ENCODE peak calls at places on chromosomes 4 and X, in six cellular contexts. O, G, E, N, L and K are unnamed samples.
A peak's percentile ranks its signal among the peaks of the same experiment; 100 is the strongest.

GRCh38 chrX:110944793-110945466 is 149.3 kb upstream of the CHRDL1 start:
- DNase-seq in L (no peak), O (no peak), E (peak; percentile 53), N (no peak), G (peak; percentile 58), K (no peak)

GRCh38 chrX:68365356-68365755 is 67.9 kb downstream of the OPHN1 start:
- DNase-seq in O (no peak), L (no peak), G (no peak), E (no peak), N (no peak), K (no peak)

GRCh38 chrX:13742397-13743176 is 8.0 kb downstream of the OFD1 start:
- DNase-seq in G (no peak), E (no peak), N (peak; percentile 21), O (no peak), L (peak; percentile 91), K (no peak)

GRCh38 chr4:28062562-28062961 is 1201.9 kb downstream of the STIM2 start:
- DNase-seq in E (no peak), N (no peak), O (no peak), L (no peak), G (no peak), K (no peak)

GRCh38 chr4:139153411-139154133 is 23.4 kb downstream of the ELF2 start:
- DNase-seq in O (no peak), E (no peak), L (no peak), N (peak; percentile 86), G (no peak), K (no peak)

GRCh38 chr4:158768577-158769174 is at the start of gene FNIP2:
- DNase-seq in O (peak; percentile 65), L (no peak), G (peak; percentile 98), E (peak; percentile 84), N (peak; percentile 56), K (peak; percentile 86)

GRCh38 chr4:82770607-82771006 is 28.0 kb downstream of the SCD5 start:
- DNase-seq in N (no peak), E (no peak), O (no peak), G (peak; percentile 40), L (no peak), K (no peak)

GRCh38 chr4:575281-576141 is 584 bp downstream of the TMEM271 start:
- DNase-seq in L (no peak), G (peak; percentile 68), E (peak; percentile 85), O (no peak), N (no peak), K (no peak)

GRCh38 chrX:31233941-31234496 is 162.2 kb upstream of the FTHL17 start:
- DNase-seq in N (no peak), O (no peak), G (no peak), E (no peak), L (no peak), K (no peak)

GRCh38 chr4:148530114-148530513 is 87.9 kb upstream of the NR3C2 start:
- DNase-seq in L (no peak), O (no peak), E (no peak), N (no peak), G (no peak), K (no peak)

GRCh38 chr4:118765399-118765798 is 70.5 kb downstream of the SEC24D start:
- DNase-seq in G (no peak), N (no peak), E (no peak), L (no peak), O (peak; percentile 17), K (peak; percentile 64)

GRCh38 chrX:20252392-20253231 is 14.1 kb downstream of the RPS6KA3 start:
- DNase-seq in G (peak; percentile 35), O (peak; percentile 10), E (peak; percentile 82), L (no peak), N (peak; percentile 35), K (peak; percentile 42)

GRCh38 chrX:49919617-49920016 is 2.8 kb upstream of the CLCN5 start:
- DNase-seq in L (no peak), E (peak; percentile 61), N (peak; percentile 9), O (peak; percentile 8), G (peak; percentile 56), K (peak; percentile 47)

GRCh38 chr4:159105761-159106243 is 2.9 kb downstream of the RAPGEF2 start:
- DNase-seq in G (no peak), E (no peak), O (no peak), N (peak; percentile 59), L (peak; percentile 57), K (peak; percentile 48)

GRCh38 chr4:125728568-125728967 is 413.8 kb downstream of the FAT4 start:
- DNase-seq in N (no peak), L (no peak), G (no peak), O (peak; percentile 15), E (no peak), K (no peak)

GRCh38 chr4:181960384-181960783 is 282.8 kb upstream of the TENM3 start:
- DNase-seq in N (no peak), O (no peak), G (no peak), E (no peak), L (no peak), K (no peak)

GRCh38 chr4:112183252-112183651 is 38.0 kb downstream of the FAM241A start:
- DNase-seq in G (no peak), O (no peak), L (no peak), N (no peak), E (no peak), K (no peak)

GRCh38 chr4:22597471-22597870 is 81.6 kb upstream of the ADGRA3 start:
- DNase-seq in O (no peak), G (no peak), E (no peak), N (no peak), L (no peak), K (no peak)

GRCh38 chr4:8882239-8882638 is 10.6 kb upstream of the HMX1 start:
- DNase-seq in L (no peak), O (no peak), E (no peak), G (peak; percentile 64), N (no peak), K (no peak)
- TF ChIP-seq CHD2 in L (no peak), O (no peak), E (no peak), G (no peak), N (no peak), K (no peak)

GRCh38 chrX:150961631-150962030 is 21.5 kb upstream of the HMGB3 start:
- DNase-seq in L (no peak), G (no peak), N (no peak), E (no peak), O (no peak), K (no peak)
- TF ChIP-seq CHD2 in L (no peak), G (no peak), N (no peak), E (no peak), O (no peak), K (no peak)

GRCh38 chr4:145933134-145933533 is 5.5 kb downstream of the ZNF827 start:
- DNase-seq in O (no peak), L (no peak), G (no peak), E (no peak), N (no peak), K (no peak)
- TF ChIP-seq CHD2 in O (no peak), L (no peak), G (no peak), E (no peak), N (no peak), K (no peak)

DNA sequence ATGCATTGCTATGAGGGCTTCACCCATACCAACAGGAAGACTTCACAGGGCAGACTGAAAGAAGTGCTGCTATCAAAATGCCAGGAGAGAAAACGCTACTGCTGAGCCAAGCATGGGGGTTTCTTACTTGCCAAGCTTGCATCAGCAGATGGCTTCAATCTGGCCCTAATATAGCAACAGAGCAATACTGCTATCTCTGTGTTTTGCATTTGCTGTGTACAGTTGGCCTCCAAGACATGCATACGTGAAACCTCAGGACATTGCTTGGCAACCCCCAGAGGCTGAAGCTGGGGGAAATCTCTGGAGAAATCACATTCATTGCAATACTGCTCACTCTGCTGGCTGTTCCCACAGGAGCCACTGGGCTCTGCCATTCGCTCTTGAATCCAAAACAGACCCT is 127.2 kb upstream of the GPC4 start:
- DNase-seq in G (no peak), E (no peak), L (no peak), O (no peak), N (no peak), K (no peak)
- TF ChIP-seq CHD2 in G (no peak), E (no peak), L (no peak), O (no peak), N (no peak), K (no peak)

GRCh38 chr4:12360391-12360790 is 931.7 kb upstream of the HS3ST1 start:
- DNase-seq in N (no peak), L (no peak), E (no peak), O (no peak), G (no peak), K (no peak)
- TF ChIP-seq CHD2 in N (no peak), L (no peak), E (no peak), O (no peak), G (no peak), K (no peak)

DNA sequence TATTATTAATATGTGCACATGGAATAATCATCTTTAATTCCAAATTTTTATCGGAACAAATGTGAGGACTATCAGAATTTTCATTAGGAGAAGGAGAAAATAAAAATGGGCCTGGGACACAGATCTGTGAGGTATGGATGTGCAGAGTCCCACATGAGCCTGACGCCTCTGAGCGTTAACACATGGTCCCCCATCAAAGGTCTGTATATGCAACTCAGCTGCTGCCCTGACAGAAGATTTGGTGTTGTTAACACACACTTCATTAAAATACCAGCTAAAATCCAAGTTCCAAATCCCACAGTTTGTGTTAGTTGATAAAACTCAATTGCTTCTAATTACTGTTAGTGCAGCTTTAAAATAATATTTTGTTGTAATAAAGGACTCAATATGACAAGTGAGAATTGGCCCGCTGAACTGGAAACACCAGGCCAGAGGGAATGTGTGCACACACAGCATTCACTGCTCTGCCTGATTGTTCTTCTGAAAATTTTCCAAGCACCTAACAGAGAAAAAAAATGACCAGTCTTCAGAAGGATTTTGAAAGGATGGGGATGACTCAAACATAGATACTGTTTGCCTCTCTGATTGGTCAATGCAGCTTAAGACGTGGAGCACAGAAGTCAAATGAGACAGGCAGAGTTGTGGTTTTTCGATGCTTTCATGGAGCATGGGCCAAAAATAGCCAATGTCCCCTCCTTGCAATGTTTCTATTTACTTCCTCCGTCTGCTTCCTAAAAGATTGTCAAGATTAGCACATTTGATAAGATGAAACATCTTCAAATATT is 266.6 kb downstream of the NKX6-1 start:
- DNase-seq in L (no peak), O (no peak), G (no peak), E (no peak), N (no peak), K (no peak)
- TF ChIP-seq CHD2 in L (no peak), O (no peak), G (no peak), E (no peak), N (no peak), K (no peak)

GRCh38 chr4:146978641-146979040 is 33.0 kb upstream of the TTC29 start:
- DNase-seq in L (no peak), O (no peak), G (no peak), E (no peak), N (no peak), K (no peak)
- TF ChIP-seq CHD2 in L (no peak), O (no peak), G (no peak), E (no peak), N (no peak), K (no peak)

GRCh38 chr4:64721106-64721505 is 311.9 kb upstream of the TECRL start:
- DNase-seq in O (no peak), G (no peak), E (no peak), N (no peak), L (no peak), K (no peak)

GRCh38 chr4:64713256-64713840 is 304.1 kb upstream of the TECRL start:
- DNase-seq in G (peak; percentile 9), L (no peak), E (no peak), O (no peak), N (peak; percentile 38), K (peak; percentile 5)

GRCh38 chr4:64715741-64716140 is 306.5 kb upstream of the TECRL start:
- DNase-seq in G (no peak), N (no peak), L (no peak), O (no peak), E (no peak), K (no peak)

GRCh38 chr4:64718091-64718490 is 308.8 kb upstream of the TECRL start:
- DNase-seq in O (no peak), L (no peak), N (no peak), E (no peak), G (no peak), K (no peak)
- TF ChIP-seq CHD2 in O (no peak), L (no peak), N (no peak), E (no peak), G (no peak), K (no peak)